ENCODE peak calls at places on chromosomes 3 and 15, in five cellular contexts. One of them, this sample, is unnamed.

GRCh38 chr3:98980915-98981596 is 79.6 kb upstream of the DCBLD2 start:
- DNase-seq in prostate gland: no peak
- DNase-seq in GM23338: no peak
- DNase-seq in K562: no peak
- DNase-seq in endothelial cell of umbilical vein: peak; percentile 46
- DNase-seq in this sample: no peak

GRCh38 chr3:42892169-42892568 is 13.8 kb upstream of the ZNF662 start:
- DNase-seq in prostate gland: no peak
- DNase-seq in GM23338: no peak
- DNase-seq in K562: no peak
- DNase-seq in endothelial cell of umbilical vein: no peak
- DNase-seq in this sample: no peak

GRCh38 chr3:189646902-189647542 is 15.8 kb downstream of the TP63 start:
- DNase-seq in prostate gland: no peak
- DNase-seq in GM23338: no peak
- DNase-seq in K562: no peak
- DNase-seq in endothelial cell of umbilical vein: no peak
- DNase-seq in this sample: no peak

GRCh38 chr3:43786102-43786952 is 95.6 kb downstream of the ABHD5 start:
- DNase-seq in prostate gland: no peak
- DNase-seq in GM23338: no peak
- DNase-seq in K562: no peak
- DNase-seq in endothelial cell of umbilical vein: no peak
- DNase-seq in this sample: peak; percentile 49

GRCh38 chr15:65372787-65373067 is 5.1 kb downstream of the IGDCC3 start:
- DNase-seq in prostate gland: no peak
- DNase-seq in GM23338: no peak
- DNase-seq in K562: no peak
- DNase-seq in endothelial cell of umbilical vein: no peak
- DNase-seq in this sample: no peak

GRCh38 chr3:52193059-52193458 is 4.9 kb upstream of the ALAS1 start:
- DNase-seq in prostate gland: peak; percentile 25
- DNase-seq in GM23338: no peak
- DNase-seq in K562: no peak
- DNase-seq in endothelial cell of umbilical vein: no peak
- DNase-seq in this sample: no peak

GRCh38 chr15:74873756-74874424 is 725 bp upstream of the SCAMP2 start:
- DNase-seq in prostate gland: no peak
- DNase-seq in GM23338: peak; percentile 44
- DNase-seq in K562: peak; percentile 63
- DNase-seq in endothelial cell of umbilical vein: peak; percentile 39
- DNase-seq in this sample: no peak

GRCh38 chr3:127406309-127407025 is 118.6 kb upstream of the PRR20G start:
- DNase-seq in prostate gland: no peak
- DNase-seq in GM23338: peak; percentile 50
- DNase-seq in K562: peak; percentile 64
- DNase-seq in endothelial cell of umbilical vein: no peak
- DNase-seq in this sample: no peak

GRCh38 chr3:67595424-67595823 is 59.0 kb downstream of the SUCLG2 start:
- DNase-seq in prostate gland: no peak
- DNase-seq in GM23338: no peak
- DNase-seq in K562: no peak
- DNase-seq in endothelial cell of umbilical vein: no peak
- DNase-seq in this sample: no peak

GRCh38 chr15:27234593-27234992 is 263.6 kb downstream of the GABRG3 start:
- DNase-seq in prostate gland: no peak
- DNase-seq in GM23338: no peak
- DNase-seq in K562: no peak
- DNase-seq in endothelial cell of umbilical vein: no peak
- DNase-seq in this sample: no peak

GRCh38 chr3:153052096-153052460 is 109.9 kb upstream of the RAP2B start:
- DNase-seq in prostate gland: peak; percentile 5
- DNase-seq in GM23338: no peak
- DNase-seq in K562: peak; percentile 91
- DNase-seq in endothelial cell of umbilical vein: peak; percentile 91
- DNase-seq in this sample: no peak

GRCh38 chr15:62625421-62626033 is 417.0 kb upstream of the TPM1 start:
- DNase-seq in prostate gland: no peak
- DNase-seq in GM23338: no peak
- DNase-seq in K562: no peak
- DNase-seq in endothelial cell of umbilical vein: no peak
- DNase-seq in this sample: no peak

GRCh38 chr3:107221856-107222255 is 155.4 kb upstream of the CCDC54 start:
- DNase-seq in prostate gland: no peak
- DNase-seq in GM23338: no peak
- DNase-seq in K562: no peak
- DNase-seq in endothelial cell of umbilical vein: no peak
- DNase-seq in this sample: no peak

GRCh38 chr3:7506606-7507180 is 645.8 kb downstream of the GRM7 start:
- DNase-seq in prostate gland: no peak
- DNase-seq in GM23338: no peak
- DNase-seq in K562: no peak
- DNase-seq in endothelial cell of umbilical vein: peak; percentile 55
- DNase-seq in this sample: no peak

GRCh38 chr15:68512578-68512977 is 66.2 kb upstream of the CORO2B start:
- DNase-seq in prostate gland: no peak
- DNase-seq in GM23338: no peak
- DNase-seq in K562: no peak
- DNase-seq in endothelial cell of umbilical vein: peak; percentile 11
- DNase-seq in this sample: no peak

GRCh38 chr3:51386852-51387229 is 1.8 kb downstream of the MANF start:
- DNase-seq in prostate gland: no peak
- DNase-seq in GM23338: no peak
- DNase-seq in K562: no peak
- DNase-seq in endothelial cell of umbilical vein: no peak
- DNase-seq in this sample: no peak

GRCh38 chr3:193378706-193379105 is at the start of gene ATP13A5:
- DNase-seq in prostate gland: no peak
- DNase-seq in GM23338: no peak
- DNase-seq in K562: no peak
- DNase-seq in endothelial cell of umbilical vein: no peak
- DNase-seq in this sample: no peak

GRCh38 chr3:139572847-139573672 is 33.5 kb upstream of the RBP1 start:
- DNase-seq in prostate gland: no peak
- DNase-seq in GM23338: no peak
- DNase-seq in K562: no peak
- DNase-seq in endothelial cell of umbilical vein: peak; percentile 21
- DNase-seq in this sample: no peak

GRCh38 chr15:55710286-55710685 is 32.7 kb downstream of the PRTG start:
- DNase-seq in prostate gland: no peak
- DNase-seq in GM23338: no peak
- DNase-seq in K562: no peak
- DNase-seq in endothelial cell of umbilical vein: no peak
- DNase-seq in this sample: no peak

GRCh38 chr15:22927761-22928160 is 52.4 kb downstream of the CYFIP1 start:
- DNase-seq in prostate gland: no peak
- DNase-seq in GM23338: no peak
- DNase-seq in K562: no peak
- DNase-seq in endothelial cell of umbilical vein: no peak
- DNase-seq in this sample: no peak

GRCh38 chr15:22930782-22931484 is 49.2 kb downstream of the CYFIP1 start:
- DNase-seq in prostate gland: peak; percentile 55
- DNase-seq in GM23338: no peak
- DNase-seq in K562: no peak
- DNase-seq in endothelial cell of umbilical vein: no peak
- DNase-seq in this sample: no peak

GRCh38 chr15:22922003-22922402 is 58.2 kb downstream of the CYFIP1 start:
- DNase-seq in prostate gland: no peak
- DNase-seq in GM23338: no peak
- DNase-seq in K562: no peak
- DNase-seq in endothelial cell of umbilical vein: no peak
- DNase-seq in this sample: no peak

DNA sequence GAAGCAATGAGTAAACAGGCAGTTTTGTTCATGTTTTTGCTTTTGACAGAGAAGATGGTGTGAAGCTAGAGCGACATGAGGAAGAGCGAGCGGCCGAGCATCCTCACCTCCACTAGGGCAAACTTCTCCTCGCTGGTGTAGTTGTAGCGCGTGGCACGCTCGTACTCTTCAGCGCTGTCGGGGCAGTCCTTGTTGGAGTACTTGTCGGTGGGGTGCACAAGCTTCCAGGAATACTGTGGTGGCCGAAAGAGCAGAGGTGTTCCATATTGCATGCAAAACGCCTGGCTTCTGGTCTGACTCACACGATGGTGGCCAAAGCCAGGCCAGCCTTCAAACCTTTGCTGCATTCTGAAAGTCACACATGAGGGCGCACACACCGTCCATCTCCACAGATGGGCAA is 54.3 kb downstream of the CYFIP1 start:
- DNase-seq in prostate gland: no peak
- DNase-seq in GM23338: no peak
- DNase-seq in K562: no peak
- DNase-seq in endothelial cell of umbilical vein: no peak
- DNase-seq in this sample: no peak
- H3K36me3 ChIP-seq in prostate gland: no peaks in the 10 kb centered on the region
- H3K36me3 ChIP-seq in GM23338: no peaks in the 10 kb centered on the region
- H3K36me3 ChIP-seq in K562: peaks cover 8% of the 10 kb centered on the region
- H3K36me3 ChIP-seq in endothelial cell of umbilical vein: peaks cover 4% of the 10 kb centered on the region
- H3K36me3 ChIP-seq in this sample: no peaks in the 10 kb centered on the region

GRCh38 chr3:13539285-13539625 is 9.7 kb upstream of the FBLN2 start:
- DNase-seq in prostate gland: no peak
- DNase-seq in GM23338: no peak
- DNase-seq in K562: no peak
- DNase-seq in endothelial cell of umbilical vein: no peak
- DNase-seq in this sample: no peak

GRCh38 chr3:13536832-13537231 is 12.1 kb upstream of the FBLN2 start:
- DNase-seq in prostate gland: no peak
- DNase-seq in GM23338: peak; percentile 42
- DNase-seq in K562: no peak
- DNase-seq in endothelial cell of umbilical vein: no peak
- DNase-seq in this sample: no peak

GRCh38 chr3:13537244-13537921 is 11.5 kb upstream of the FBLN2 start:
- DNase-seq in prostate gland: no peak
- DNase-seq in GM23338: no peak
- DNase-seq in K562: no peak
- DNase-seq in endothelial cell of umbilical vein: no peak
- DNase-seq in this sample: no peak

GRCh38 chr3:13538520-13539284 is 10.2 kb upstream of the FBLN2 start:
- DNase-seq in prostate gland: no peak
- DNase-seq in GM23338: peak; percentile 43
- DNase-seq in K562: no peak
- DNase-seq in endothelial cell of umbilical vein: no peak
- DNase-seq in this sample: no peak

DNA sequence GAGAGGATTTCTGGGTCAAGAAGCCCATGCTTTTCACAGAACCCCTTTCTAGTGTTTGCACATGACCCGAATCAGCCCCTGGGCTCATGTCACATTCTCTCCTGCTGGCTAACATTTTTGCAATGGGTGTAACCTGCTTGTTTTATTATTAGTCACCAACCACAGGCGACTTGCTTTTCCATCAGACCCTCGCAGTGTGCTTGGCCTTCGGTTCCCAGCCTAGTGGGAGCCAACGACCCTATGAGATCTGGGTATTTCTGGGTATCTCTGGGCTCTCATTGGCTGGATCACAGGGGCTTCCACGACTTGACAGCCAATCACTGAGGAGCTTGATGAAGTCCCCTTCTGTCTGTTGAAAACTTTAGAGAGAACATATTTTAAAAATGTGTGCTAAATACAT is 11.0 kb upstream of the FBLN2 start:
- DNase-seq in prostate gland: no peak
- DNase-seq in GM23338: no peak
- DNase-seq in K562: no peak
- DNase-seq in endothelial cell of umbilical vein: no peak
- DNase-seq in this sample: no peak
- H3K27ac ChIP-seq in prostate gland: no peak overlapping the region
- H3K27ac ChIP-seq in GM23338: no peak overlapping the region
- H3K27ac ChIP-seq in K562: no peak overlapping the region
- H3K27ac ChIP-seq in endothelial cell of umbilical vein: no peak overlapping the region
- H3K27ac ChIP-seq in this sample: peak overlapping the region; percentile 85

DNA sequence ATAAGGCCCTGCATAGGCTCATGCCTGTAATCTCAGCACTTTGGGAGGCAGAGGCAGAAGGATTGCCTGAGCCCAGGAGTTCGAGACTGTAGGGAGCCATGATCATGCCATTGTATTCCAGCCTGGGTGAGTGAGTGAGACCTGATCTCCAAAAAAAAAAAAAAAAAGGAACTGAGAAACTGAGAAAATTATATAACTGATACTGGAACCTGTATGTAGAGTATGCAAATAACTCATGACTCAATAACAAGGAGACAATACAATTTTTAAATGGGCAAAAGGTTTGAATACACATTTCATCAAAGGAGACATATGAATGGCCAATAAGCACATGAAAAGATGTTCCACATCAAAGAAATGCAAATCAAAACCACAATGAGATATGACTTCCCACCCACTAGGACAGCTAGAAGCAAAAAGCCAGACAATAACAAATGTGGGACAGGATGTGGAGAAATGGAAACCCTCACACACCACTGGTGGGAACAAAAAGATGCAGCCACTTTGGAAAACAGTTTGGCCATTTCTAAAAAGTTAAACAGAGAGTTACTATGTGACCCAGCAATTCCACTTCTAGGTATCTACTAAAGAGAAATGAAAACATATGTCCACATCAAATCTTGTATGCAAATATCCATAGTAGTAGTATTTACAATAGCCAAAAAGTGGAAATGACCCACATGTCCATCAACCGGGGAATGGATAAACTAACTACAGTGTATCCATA is 70.7 kb downstream of the IQSEC1 start:
- DNase-seq in prostate gland: no peak
- DNase-seq in GM23338: no peak
- DNase-seq in K562: peak; percentile 65
- DNase-seq in endothelial cell of umbilical vein: no peak
- DNase-seq in this sample: no peak
- TF ChIP-seq POLR2AphosphoS5 in prostate gland: no peak
- TF ChIP-seq POLR2AphosphoS5 in GM23338: no peak
- TF ChIP-seq POLR2AphosphoS5 in K562: peak; percentile 100
- TF ChIP-seq POLR2AphosphoS5 in endothelial cell of umbilical vein: no peak
- TF ChIP-seq POLR2AphosphoS5 in this sample: no peak

GRCh38 chr3:157152438-157152837 is 7.5 kb downstream of the CCNL1 start:
- DNase-seq in prostate gland: no peak
- DNase-seq in GM23338: no peak
- DNase-seq in K562: no peak
- DNase-seq in endothelial cell of umbilical vein: no peak
- DNase-seq in this sample: no peak

GRCh38 chr3:157151627-157152026 is 8.3 kb downstream of the CCNL1 start:
- DNase-seq in prostate gland: no peak
- DNase-seq in GM23338: no peak
- DNase-seq in K562: no peak
- DNase-seq in endothelial cell of umbilical vein: no peak
- DNase-seq in this sample: no peak

GRCh38 chr3:157152930-157153329 is 7.0 kb downstream of the CCNL1 start:
- DNase-seq in prostate gland: no peak
- DNase-seq in GM23338: no peak
- DNase-seq in K562: no peak
- DNase-seq in endothelial cell of umbilical vein: no peak
- DNase-seq in this sample: no peak

GRCh38 chr3:157149136-157149696 is 10.7 kb downstream of the CCNL1 start:
- DNase-seq in prostate gland: no peak
- DNase-seq in GM23338: no peak
- DNase-seq in K562: no peak
- DNase-seq in endothelial cell of umbilical vein: no peak
- DNase-seq in this sample: no peak

DNA sequence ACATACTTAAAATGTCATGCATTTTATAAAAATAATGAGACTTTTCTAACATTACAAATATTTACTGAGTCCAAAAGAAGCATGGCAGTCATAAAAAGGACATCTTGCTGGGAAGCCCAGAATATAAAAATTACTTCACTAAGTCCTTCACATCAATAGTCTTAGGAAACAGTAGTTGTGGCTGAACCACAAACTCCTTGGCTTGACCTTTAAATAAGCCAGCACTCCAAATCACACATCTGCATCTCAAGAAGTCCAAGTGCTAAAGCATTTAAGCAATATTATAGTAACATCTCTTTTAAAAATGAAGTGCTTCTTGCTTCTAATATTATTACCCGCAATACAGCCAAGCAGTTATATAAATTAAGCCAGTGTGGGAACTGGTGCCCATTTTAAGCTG is 8.8 kb downstream of the CCNL1 start:
- DNase-seq in prostate gland: no peak
- DNase-seq in GM23338: no peak
- DNase-seq in K562: no peak
- DNase-seq in endothelial cell of umbilical vein: no peak
- DNase-seq in this sample: no peak
- H3K36me3 ChIP-seq in prostate gland: peaks cover 16% of the 10 kb centered on the region
- H3K36me3 ChIP-seq in GM23338: peaks cover 99% of the 10 kb centered on the region
- H3K36me3 ChIP-seq in K562: peaks cover 99% of the 10 kb centered on the region
- H3K36me3 ChIP-seq in endothelial cell of umbilical vein: peaks cover 31% of the 10 kb centered on the region
- H3K36me3 ChIP-seq in this sample: peaks cover 3% of the 10 kb centered on the region